ENCODE peak calls at places on chromosomes 13 and 19, in four cellular contexts. Y is IMR-90, A is tibial artery, Q is heart right ventricle. D is an unnamed sample. For H3K4me1, the result is how much of the 10 kb centered on the place peaks cover.

GRCh38 chr19:35270381-35270811 is 1.6 kb downstream of the USF2 start:
- DNase-seq in A (no peak), Q (no peak), Y (no peak), D (no peak)

GRCh38 chr19:44822670-44823372 is 13.9 kb downstream of the BCAM start:
- DNase-seq in Q (no peak), A (no peak), Y (no peak), D (no peak)

GRCh38 chr13:26557393-26558073 is at the start of gene WASF3:
- DNase-seq in A (peak), Q (peak), Y (peak), D (peak)

GRCh38 chr19:14476663-14477401 is 1.7 kb upstream of the PTGER1 start:
- DNase-seq in Q (no peak), Y (peak), A (peak), D (no peak)

GRCh38 chr13:96796234-96796633 is 198.0 kb downstream of the OXGR1 start:
- DNase-seq in Q (no peak), A (no peak), Y (no peak), D (no peak)

GRCh38 chr13:35954207-35954560 is 177.0 kb downstream of the DCLK1 start:
- DNase-seq in Y (no peak), Q (no peak), A (no peak), D (no peak)

GRCh38 chr19:55178781-55179569 is 1.1 kb downstream of the SYT5 start:
- DNase-seq in A (no peak), Q (peak), Y (peak), D (peak)

GRCh38 chr13:106535552-106536243 is at the start of gene EFNB2:
- DNase-seq in Y (peak), A (peak), Q (peak), D (peak)

DNA sequence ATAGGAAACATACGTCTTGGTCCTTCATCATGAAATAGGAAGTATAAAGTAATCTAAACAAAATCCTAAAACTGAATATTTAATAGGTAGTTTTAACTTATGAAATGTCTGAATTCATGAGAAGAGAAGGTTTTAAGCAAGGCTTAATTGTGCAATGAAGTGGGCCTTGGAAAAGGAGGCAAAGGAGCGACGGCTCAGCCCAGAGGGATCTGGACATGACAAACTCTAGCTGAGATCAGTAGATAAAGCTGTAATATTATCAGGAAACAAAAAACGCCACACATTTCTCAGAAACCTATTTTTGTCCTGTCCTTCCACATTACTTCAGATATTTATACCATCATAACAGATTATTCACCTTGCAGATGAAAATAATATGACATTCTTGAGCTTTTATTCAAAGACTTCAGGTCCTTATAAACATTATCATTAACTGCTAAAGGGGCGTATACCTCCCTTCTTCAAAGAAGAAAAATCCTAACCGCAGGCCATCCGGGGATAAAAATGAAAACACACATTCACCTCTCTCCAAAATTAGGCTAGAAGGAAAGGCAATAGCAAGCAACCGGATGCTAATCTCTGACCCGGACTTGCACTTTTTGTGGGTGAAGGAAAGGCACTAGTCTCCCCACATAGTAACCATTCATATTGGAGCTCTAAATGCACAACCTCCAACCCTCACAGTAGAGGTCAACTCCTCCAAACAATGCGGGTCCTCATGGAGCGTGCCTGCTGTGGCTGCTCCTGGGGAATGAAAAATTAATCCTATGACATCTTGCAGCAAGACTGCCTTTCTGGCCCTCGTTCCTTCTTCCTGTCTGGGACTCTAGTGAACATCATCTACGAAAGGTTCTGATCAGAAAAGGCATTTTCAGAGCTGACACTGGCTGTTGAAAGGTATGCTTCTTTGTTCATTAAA is 108.8 kb downstream of the TBC1D4 start:
- DNase-seq in Y (no peak), Q (no peak), A (no peak), D (no peak)
- H3K27ac ChIP-seq in Y (no peak), Q (peak), A (no peak), D (no peak)

GRCh38 chr13:28718538-28719226 is at the start of gene SLC46A3:
- DNase-seq in Q (peak), A (peak), Y (peak), D (peak)
- TF ChIP-seq CTCF in Q (peak), A (peak), Y (peak), D (no peak)

GRCh38 chr13:113204378-113204734 is 4.1 kb downstream of the PCID2 start:
- DNase-seq in Y (no peak), A (no peak), Q (peak), D (no peak)
- H3K4me1 ChIP-seq in Y (under half), A (under half), Q (under half), D (under half)

DNA sequence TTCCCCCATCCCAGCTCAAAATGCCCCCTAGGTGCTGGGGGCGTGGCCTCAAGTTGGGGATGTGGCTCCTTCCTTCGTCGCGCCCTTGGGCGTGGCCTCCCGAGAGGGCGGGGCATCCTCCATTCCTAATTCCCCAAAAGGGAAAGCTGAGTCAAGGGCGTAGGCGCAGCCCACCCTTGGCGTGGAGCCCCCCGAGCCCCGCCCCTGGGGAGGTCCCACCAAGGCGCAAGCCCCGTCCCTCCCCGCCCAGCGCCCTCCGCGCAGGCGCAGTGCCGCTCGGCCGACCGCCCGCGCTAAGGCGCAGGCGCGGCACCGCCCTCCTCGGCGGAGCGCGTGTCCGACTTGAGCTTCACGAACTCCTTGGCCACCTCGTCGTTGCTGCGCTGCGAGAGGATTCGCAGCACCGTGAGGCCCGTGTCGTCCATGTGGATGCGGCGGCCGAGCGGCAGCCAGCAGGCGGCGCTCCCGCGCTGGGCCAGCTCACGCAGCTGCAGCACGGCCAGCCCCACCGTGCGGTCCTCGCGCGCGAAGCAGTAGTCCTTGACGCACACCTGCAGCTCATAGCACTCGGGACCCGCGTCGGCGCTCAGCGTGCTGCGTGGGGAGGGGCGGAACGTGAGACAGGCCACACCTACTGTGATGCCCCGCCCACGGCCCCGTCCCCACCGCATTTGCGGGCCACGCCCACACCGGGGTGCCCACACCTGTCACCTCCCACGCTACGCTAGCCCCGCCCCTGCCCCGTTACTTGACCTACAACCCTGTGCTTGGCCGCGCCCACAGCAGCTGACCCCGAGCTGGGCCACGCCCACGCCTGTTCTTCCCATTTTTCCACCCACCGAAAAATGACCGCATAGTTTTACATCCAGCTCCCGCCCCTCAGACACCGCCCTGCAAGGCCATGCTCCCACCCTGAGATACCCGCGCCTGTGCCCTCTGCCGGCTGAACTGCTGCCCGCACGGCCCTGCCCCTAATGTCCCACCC is 50.6 kb downstream of the COLGALT1 start:
- DNase-seq in Y (peak), Q (peak), A (peak), D (peak)
- H3K27ac ChIP-seq in Y (no peak), Q (no peak), A (no peak), D (peak)

GRCh38 chr13:45823583-45823982 is 28.0 kb downstream of the SIAH3 start:
- DNase-seq in Q (no peak), Y (no peak), A (no peak), D (no peak)

GRCh38 chr13:45820106-45820838 is 31.3 kb downstream of the SIAH3 start:
- DNase-seq in A (no peak), Y (no peak), Q (no peak), D (no peak)

GRCh38 chr13:45812599-45813372 is 38.8 kb downstream of the SIAH3 start:
- DNase-seq in Y (no peak), Q (no peak), A (no peak), D (no peak)

GRCh38 chr13:45821861-45822260 is 29.7 kb downstream of the SIAH3 start:
- DNase-seq in Y (no peak), A (no peak), Q (no peak), D (no peak)

DNA sequence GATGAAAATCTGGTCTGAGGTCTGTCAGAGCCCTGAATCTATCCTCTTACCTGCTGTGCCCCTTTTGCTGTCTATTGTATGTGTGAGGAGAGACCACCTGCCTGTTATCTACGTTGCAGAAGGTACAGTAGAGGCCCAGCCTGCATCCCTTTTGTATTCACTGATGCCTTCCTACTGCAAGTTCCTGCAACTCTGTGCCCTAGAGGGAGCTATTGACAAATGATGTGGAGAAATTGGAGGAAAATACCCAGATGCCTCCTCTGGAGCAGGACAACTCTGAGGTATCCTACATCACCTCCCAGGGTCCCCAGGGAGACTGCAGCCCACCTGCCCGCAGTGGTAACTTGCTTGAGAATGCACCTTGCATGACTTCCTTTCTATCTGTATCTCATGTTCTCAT is 33.7 kb downstream of the SIAH3 start:
- DNase-seq in A (no peak), Q (no peak), Y (no peak), D (no peak)
- TF ChIP-seq CTCF in A (no peak), Q (no peak), Y (no peak), D (no peak)

DNA sequence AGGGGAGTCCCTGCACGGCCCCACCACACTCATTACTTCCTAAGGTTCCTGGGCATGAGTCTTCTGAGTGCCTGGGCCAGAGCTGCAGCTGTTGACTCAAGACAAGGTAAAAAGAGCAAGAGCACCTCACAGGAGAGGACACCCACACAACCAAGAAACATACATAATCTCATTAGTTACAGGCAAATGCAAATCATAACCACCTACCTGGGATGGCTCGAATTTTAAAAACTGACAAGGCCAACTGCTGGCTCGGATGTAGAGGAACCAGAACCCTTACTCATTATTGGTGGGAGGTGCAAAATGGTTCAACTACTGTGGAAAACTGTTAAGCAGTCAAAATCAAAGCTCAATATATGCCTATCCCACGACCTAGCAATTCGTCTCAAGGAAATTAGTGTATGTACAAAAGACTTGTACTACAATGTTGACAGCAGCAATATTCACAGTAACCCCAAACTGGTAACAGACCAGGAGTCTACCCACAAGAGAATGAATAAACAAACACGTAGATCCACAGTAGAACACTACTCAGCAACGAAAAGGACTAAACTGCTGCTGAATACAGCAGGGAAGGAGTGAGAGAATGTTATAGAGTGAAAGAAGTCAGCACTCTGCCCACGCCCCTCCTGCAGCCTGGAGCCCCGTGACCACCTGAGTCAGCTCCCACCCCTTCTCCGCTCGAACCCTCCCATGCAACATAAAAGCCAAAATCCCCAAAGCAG is 15.8 kb downstream of the AKT2 start:
- DNase-seq in A (no peak), Q (no peak), Y (no peak), D (no peak)
- H3K4me1 ChIP-seq in A (under half), Q (half or more), Y (under half), D (under half)